ENCODE peak calls at places on chromosome 1, in seven cellular contexts. J, S, X, L, T, P and H are unnamed samples.

GRCh38 chr1:25952851-25953401 is 44.9 kb downstream of the PAFAH2 start:
- DNase-seq in J (no peak), L (peak; percentile 62), T (no peak), S (no peak), P (no peak), X (peak; percentile 67), H (no peak)

GRCh38 chr1:213369465-213369864 is 318.4 kb downstream of the RPS6KC1 start:
- DNase-seq in P (no peak), S (no peak), X (no peak), T (no peak), J (no peak), L (no peak), H (no peak)

GRCh38 chr1:183218981-183219621 is 33.0 kb downstream of the LAMC2 start:
- DNase-seq in T (no peak), S (no peak), X (no peak), L (no peak), P (peak; percentile 32), J (peak; percentile 75), H (peak; percentile 42)

GRCh38 chr1:203607169-203607873 is 19.3 kb upstream of the ATP2B4 start:
- DNase-seq in P (peak; percentile 28), S (no peak), L (peak; percentile 41), X (peak; percentile 59), T (peak; percentile 90), J (peak; percentile 55), H (peak; percentile 67)

GRCh38 chr1:109935451-109935900 is 24.8 kb downstream of the CSF1 start:
- DNase-seq in L (no peak), X (no peak), J (no peak), P (peak; percentile 82), T (no peak), S (no peak), H (no peak)

GRCh38 chr1:9613625-9614299 is 25.1 kb downstream of the TMEM201 start:
- DNase-seq in L (no peak), J (no peak), S (no peak), P (no peak), T (no peak), X (no peak), H (no peak)

GRCh38 chr1:231390071-231390470 is 32.0 kb downstream of the EGLN1 start:
- DNase-seq in X (no peak), T (peak; percentile 48), S (no peak), L (no peak), P (no peak), J (no peak), H (no peak)

GRCh38 chr1:244918422-244919319 is 54.3 kb upstream of the HNRNPU start:
- DNase-seq in P (peak; percentile 44), T (no peak), X (peak; percentile 74), L (peak; percentile 42), S (peak; percentile 49), J (peak; percentile 81), H (peak; percentile 75)

GRCh38 chr1:24541711-24542346 is 14.1 kb upstream of the NCMAP start:
- DNase-seq in L (no peak), J (no peak), P (peak; percentile 56), T (no peak), X (peak; percentile 51), S (no peak), H (no peak)

GRCh38 chr1:83929184-83929583 is 69.7 kb downstream of the TTLL7 start:
- DNase-seq in L (no peak), J (no peak), X (no peak), T (no peak), S (no peak), P (no peak), H (no peak)

GRCh38 chr1:33925586-33925985 is 61.7 kb downstream of the HMGB4 start:
- DNase-seq in L (no peak), T (no peak), S (no peak), X (no peak), J (no peak), P (no peak), H (no peak)

GRCh38 chr1:214571281-214571680 is 19.9 kb upstream of the PTPN14 start:
- DNase-seq in X (no peak), P (no peak), S (no peak), L (no peak), T (peak; percentile 32), J (no peak), H (no peak)

GRCh38 chr1:225811622-225812487 is 1.9 kb downstream of the EPHX1 start:
- DNase-seq in J (no peak), X (peak; percentile 19), S (peak; percentile 47), P (peak; percentile 27), L (no peak), T (no peak), H (no peak)

GRCh38 chr1:212737559-212737958 is 37.9 kb upstream of the BATF3 start:
- DNase-seq in T (no peak), L (no peak), P (no peak), S (no peak), X (no peak), J (no peak), H (no peak)